ENCODE peak calls at places on chromosomes 3 and 15, in ten cellular contexts. X is AML-193; U is endothelial cell; B is NB4; D is stimulated activated CD4-positive, alpha-beta T cell treated with anti-CD3 and anti-CD28 coated beads, TNF-alpha, amount 100 ng/mL, for 24 hours; H is thoracic aorta; Z is WERI-Rb-1; K is posterior vena cava; I is AG08395; M is activated gamma-delta T cell treated with Interleukin-2 at 50 U/mL for 16 hours. E is an unnamed sample.

GRCh38 chr3:149977391-149977790 is 6.7 kb upstream of the PFN2 start:
- DNase-seq in X (no peak), U (no peak), B (no peak), D (no peak), H (no peak), Z (no peak), K (no peak), I (no peak), M (no peak), E (no peak)

GRCh38 chr15:48467801-48468200 is 136.6 kb downstream of the DUT start:
- DNase-seq in X (no peak), U (no peak), B (no peak), D (no peak), H (no peak), Z (no peak), K (no peak), I (no peak), M (no peak), E (no peak)

GRCh38 chr3:115518100-115518852 is 105.0 kb upstream of the GAP43 start:
- DNase-seq in X (no peak), U (no peak), B (no peak), D (no peak), H (peak), Z (peak), K (peak), I (peak), M (no peak), E (peak)

GRCh38 chr15:69562097-69562496 is 109.5 kb downstream of the RPLP1 start:
- DNase-seq in X (no peak), U (no peak), B (no peak), D (no peak), H (no peak), Z (no peak), K (no peak), I (no peak), M (no peak), E (no peak)

GRCh38 chr3:49465269-49466034 is 4.6 kb upstream of the DAG1 start:
- DNase-seq in X (no peak), U (no peak), B (peak), D (no peak), H (no peak), Z (no peak), K (no peak), I (no peak), M (no peak), E (no peak)

GRCh38 chr3:102671005-102671404 is 236.2 kb downstream of the ZPLD1 start:
- DNase-seq in X (no peak), U (no peak), B (no peak), D (no peak), H (no peak), Z (no peak), K (no peak), I (no peak), M (no peak), E (no peak)

GRCh38 chr15:59313703-59314332 is 58.9 kb downstream of the MYO1E start:
- DNase-seq in X (no peak), U (no peak), B (no peak), D (no peak), H (peak), Z (no peak), K (peak), I (no peak), M (no peak), E (peak)

GRCh38 chr3:186589115-186589514 is 18.6 kb downstream of the DNAJB11 start:
- DNase-seq in X (peak), U (no peak), B (peak), D (no peak), H (no peak), Z (no peak), K (no peak), I (no peak), M (no peak), E (no peak)

GRCh38 chr3:27594096-27594690 is 110.0 kb upstream of the SLC4A7 start:
- DNase-seq in X (no peak), U (no peak), B (no peak), D (no peak), H (no peak), Z (no peak), K (no peak), I (no peak), M (no peak), E (peak)

GRCh38 chr3:49619649-49620048 is 54.5 kb upstream of the APEH start:
- DNase-seq in X (no peak), U (no peak), B (no peak), D (no peak), H (no peak), Z (no peak), K (no peak), I (no peak), M (no peak), E (peak)

GRCh38 chr15:68719051-68719450 is 101.6 kb downstream of the ANP32A start:
- DNase-seq in X (no peak), U (no peak), B (no peak), D (no peak), H (no peak), Z (no peak), K (no peak), I (no peak), M (no peak), E (no peak)

GRCh38 chr3:128573707-128574162 is 76.9 kb downstream of the RPN1 start:
- DNase-seq in X (no peak), U (no peak), B (peak), D (no peak), H (no peak), Z (no peak), K (no peak), I (no peak), M (no peak), E (no peak)

GRCh38 chr15:22786868-22787698 is 639 bp downstream of the NIPA1 start:
- DNase-seq in X (no peak), U (peak), B (peak), D (peak), H (no peak), Z (peak), K (no peak), I (no peak), M (no peak), E (peak)

GRCh38 chr3:100516232-100516631 is 23.8 kb downstream of the TMEM45A start:
- DNase-seq in X (no peak), U (no peak), B (no peak), D (no peak), H (no peak), Z (no peak), K (no peak), I (no peak), M (no peak), E (no peak)

GRCh38 chr3:123728014-123728413 is 143.2 kb upstream of the HACD2 start:
- DNase-seq in X (no peak), U (no peak), B (no peak), D (no peak), H (no peak), Z (no peak), K (no peak), I (peak), M (no peak), E (peak)

GRCh38 chr15:43169888-43170287 is 15.3 kb upstream of the CCNDBP1 start:
- DNase-seq in X (no peak), U (no peak), B (no peak), D (no peak), H (no peak), Z (no peak), K (no peak), I (no peak), M (no peak), E (no peak)

GRCh38 chr15:58551764-58552504 is 120.1 kb downstream of the LIPC start:
- DNase-seq in X (no peak), U (no peak), B (peak), D (no peak), H (no peak), Z (no peak), K (no peak), I (peak), M (no peak), E (peak)

GRCh38 chr15:85642693-85643058 is 152.0 kb downstream of the KLHL25 start:
- DNase-seq in X (no peak), U (no peak), B (no peak), D (no peak), H (peak), Z (no peak), K (peak), I (peak), M (no peak), E (no peak)

GRCh38 chr3:42535981-42536784 is 33.7 kb downstream of the VIPR1 start:
- DNase-seq in X (peak), U (peak), B (peak), D (peak), H (no peak), Z (peak), K (peak), I (peak), M (no peak), E (peak)

GRCh38 chr3:77038928-77039605 is 832 bp upstream of the ROBO2 start:
- DNase-seq in X (no peak), U (no peak), B (no peak), D (no peak), H (no peak), Z (peak), K (no peak), I (no peak), M (no peak), E (no peak)

GRCh38 chr15:68347392-68347791 is 69.8 kb downstream of the FEM1B start:
- DNase-seq in X (no peak), U (no peak), B (no peak), D (no peak), H (no peak), Z (no peak), K (no peak), I (no peak), M (no peak), E (no peak)